ENCODE peak calls at places on chromosome 4, in ten cellular contexts. B is A673; G is HCT116; X is CD8-positive, alpha-beta memory T cell; R is colonic mucosa; Q is astrocyte of the cerebellum; L is stomach; H is right cardiac atrium; W is right lobe of liver; V is HepG2. F is an unnamed sample.

GRCh38 chr4:7304436-7304835 is 112.1 kb downstream of the SORCS2 start:
- DNase-seq in B (no peak), G (no peak), X (no peak), R (no peak), Q (no peak), L (no peak), H (no peak), W (no peak), V (no peak), F (no peak)

GRCh38 chr4:95124906-95125504 is 367.2 kb downstream of the BMPR1B start:
- DNase-seq in B (peak), G (peak), X (no peak), R (peak), Q (peak), L (no peak), H (peak), W (no peak), V (peak), F (no peak)

GRCh38 chr4:52670121-52670520 is 11.0 kb upstream of the USP46 start:
- DNase-seq in B (no peak), G (no peak), X (no peak), R (no peak), Q (no peak), L (no peak), H (no peak), W (no peak), V (peak), F (no peak)

GRCh38 chr4:159677521-159677920 is 574.6 kb downstream of the RAPGEF2 start:
- DNase-seq in B (peak), G (no peak), X (no peak), R (no peak), Q (no peak), L (no peak), H (no peak), W (no peak), V (no peak), F (no peak)

GRCh38 chr4:121822796-121823504 is 733 bp downstream of the CCNA2 start:
- DNase-seq in B (peak), G (no peak), X (peak), R (peak), Q (no peak), L (peak), H (peak), W (peak), V (peak), F (peak)

GRCh38 chr4:176191974-176192373 is 3.4 kb downstream of the SPATA4 start:
- DNase-seq in B (peak), G (no peak), X (no peak), R (no peak), Q (no peak), L (no peak), H (no peak), W (no peak), V (no peak), F (no peak)

GRCh38 chr4:5474756-5475155 is 233.6 kb downstream of the EVC2 start:
- DNase-seq in B (no peak), G (no peak), X (no peak), R (no peak), Q (no peak), L (no peak), H (no peak), W (no peak), V (no peak), F (no peak)

GRCh38 chr4:186628058-186628711 is 72.8 kb upstream of the MTNR1A start:
- DNase-seq in B (no peak), G (no peak), X (no peak), R (no peak), Q (no peak), L (no peak), H (no peak), W (no peak), V (no peak), F (no peak)

GRCh38 chr4:95165926-95166524 is 382.7 kb downstream of the UNC5C start:
- DNase-seq in B (peak), G (peak), X (no peak), R (peak), Q (peak), L (no peak), H (no peak), W (no peak), V (peak), F (no peak)

GRCh38 chr4:184349283-184350039 is 124.9 kb downstream of the IRF2 start:
- DNase-seq in B (no peak), G (no peak), X (no peak), R (peak), Q (no peak), L (peak), H (no peak), W (peak), V (no peak), F (peak)

GRCh38 chr4:105838082-105838481 is 57.2 kb upstream of the NPNT start:
- DNase-seq in B (no peak), G (no peak), X (no peak), R (no peak), Q (no peak), L (no peak), H (no peak), W (no peak), V (peak), F (no peak)

GRCh38 chr4:146190393-146190910 is 14.9 kb downstream of the LSM6 start:
- DNase-seq in B (peak), G (no peak), X (no peak), R (no peak), Q (peak), L (no peak), H (no peak), W (no peak), V (no peak), F (no peak)

GRCh38 chr4:165079476-165079875 is 25.8 kb downstream of the TRIM75 start:
- DNase-seq in B (no peak), G (no peak), X (no peak), R (peak), Q (peak), L (no peak), H (peak), W (peak), V (no peak), F (peak)

GRCh38 chr4:122798101-122798500 is 28.5 kb upstream of the FGF2 start:
- DNase-seq in B (peak), G (no peak), X (no peak), R (peak), Q (peak), L (no peak), H (peak), W (no peak), V (peak), F (no peak)

GRCh38 chr4:8316911-8317351 is 47.4 kb downstream of the HTRA3 start:
- DNase-seq in B (no peak), G (no peak), X (no peak), R (no peak), Q (no peak), L (peak), H (no peak), W (peak), V (no peak), F (no peak)

GRCh38 chr4:181350578-181351420 is 892.4 kb upstream of the TENM3 start:
- DNase-seq in B (peak), G (no peak), X (no peak), R (no peak), Q (peak), L (no peak), H (no peak), W (no peak), V (no peak), F (no peak)

GRCh38 chr4:122842984-122843531 is 16.4 kb downstream of the FGF2 start:
- DNase-seq in B (peak), G (no peak), X (no peak), R (no peak), Q (no peak), L (no peak), H (no peak), W (no peak), V (no peak), F (no peak)

GRCh38 chr4:47729086-47729763 is 108.6 kb downstream of the CORIN start:
- DNase-seq in B (no peak), G (no peak), X (no peak), R (no peak), Q (no peak), L (no peak), H (no peak), W (no peak), V (no peak), F (no peak)

GRCh38 chr4:36349904-36350554 is 68.6 kb downstream of the DTHD1 start:
- DNase-seq in B (no peak), G (no peak), X (no peak), R (no peak), Q (no peak), L (no peak), H (no peak), W (no peak), V (no peak), F (no peak)

GRCh38 chr4:156725257-156725656 is 246.3 kb downstream of the PDGFC start:
- DNase-seq in B (no peak), G (no peak), X (no peak), R (no peak), Q (no peak), L (peak), H (peak), W (peak), V (no peak), F (no peak)

GRCh38 chr4:108060164-108060563 is 70.5 kb downstream of the HADH start:
- DNase-seq in B (peak), G (peak), X (no peak), R (no peak), Q (peak), L (no peak), H (no peak), W (no peak), V (peak), F (peak)

GRCh38 chr4:116233971-116234370 is 851.4 kb downstream of the TRAM1L1 start:
- DNase-seq in B (no peak), G (no peak), X (no peak), R (no peak), Q (no peak), L (no peak), H (no peak), W (no peak), V (no peak), F (no peak)

DNA sequence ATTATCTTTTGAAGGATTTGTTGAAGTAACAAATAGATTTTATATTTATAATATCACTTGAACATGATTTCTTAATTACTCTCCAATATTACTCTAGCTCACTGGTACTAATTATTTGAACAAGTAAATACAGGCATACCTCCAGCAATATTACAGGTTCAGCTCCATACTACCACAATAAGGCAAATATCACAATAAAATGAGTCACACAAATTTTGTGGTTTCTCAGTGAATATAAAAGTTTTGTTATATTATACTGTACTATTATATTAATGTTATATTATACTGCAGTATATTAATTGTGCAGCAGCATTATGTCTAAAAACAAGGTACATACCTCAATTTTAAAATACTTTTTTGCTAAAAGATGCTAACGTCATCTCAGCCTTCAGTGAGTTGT is 22.4 kb upstream of the IQCM start:
- DNase-seq in B (no peak), G (no peak), X (no peak), R (no peak), Q (no peak), L (no peak), H (no peak), W (no peak), V (no peak), F (no peak)
- H3K4me3 ChIP-seq in B (no peak), G (no peak), X (no peak), R (no peak), Q (no peak), L (no peak), H (no peak), W (no peak), V (no peak), F (no peak)

DNA sequence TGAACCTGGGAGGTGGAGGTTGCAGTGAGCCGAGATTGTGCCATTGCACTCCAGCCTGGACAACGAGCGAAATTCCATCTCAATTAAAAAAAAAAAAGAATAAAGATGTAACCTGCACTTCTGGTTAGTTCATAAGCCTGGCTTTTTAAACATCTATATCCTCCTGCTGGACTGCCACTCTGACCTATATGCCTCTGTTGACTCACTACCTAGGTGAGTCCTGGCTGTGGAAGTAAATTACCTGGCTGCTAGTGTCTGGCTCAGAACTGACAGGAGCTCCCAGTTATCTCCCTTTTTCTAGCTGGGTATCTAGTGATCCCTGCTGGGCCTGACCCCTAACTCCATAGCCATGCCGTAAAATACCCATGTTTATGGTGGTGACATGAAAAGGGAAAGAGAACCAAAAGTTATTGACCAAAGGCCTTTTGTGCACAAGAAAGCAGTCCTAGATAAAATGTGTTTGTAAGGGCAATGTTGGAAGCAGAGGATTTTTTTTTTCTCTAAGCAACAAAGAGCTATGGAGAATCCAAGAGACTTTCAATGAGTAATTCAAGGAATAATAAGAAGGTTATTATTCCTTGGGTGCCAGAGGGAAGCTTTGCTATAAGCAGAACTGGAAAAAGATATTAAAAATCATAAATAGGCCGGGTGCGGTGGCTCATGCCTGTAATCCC is 10.4 kb upstream of the G3BP2 start:
- DNase-seq in B (no peak), G (no peak), X (no peak), R (no peak), Q (no peak), L (no peak), H (no peak), W (no peak), V (no peak), F (no peak)
- H3K4me3 ChIP-seq in B (no peak), G (no peak), X (no peak), R (no peak), Q (no peak), L (no peak), H (no peak), W (no peak), V (no peak), F (no peak)

GRCh38 chr4:174828845-174829701 is at the start of gene GLRA3:
- DNase-seq in B (peak), G (no peak), X (peak), R (peak), Q (peak), L (peak), H (peak), W (no peak), V (peak), F (peak)
- H3K4me3 ChIP-seq in B (peak), G (no peak), X (no peak), R (no peak), Q (peak), L (peak), H (peak), W (no peak), V (no peak), F (no peak)

DNA sequence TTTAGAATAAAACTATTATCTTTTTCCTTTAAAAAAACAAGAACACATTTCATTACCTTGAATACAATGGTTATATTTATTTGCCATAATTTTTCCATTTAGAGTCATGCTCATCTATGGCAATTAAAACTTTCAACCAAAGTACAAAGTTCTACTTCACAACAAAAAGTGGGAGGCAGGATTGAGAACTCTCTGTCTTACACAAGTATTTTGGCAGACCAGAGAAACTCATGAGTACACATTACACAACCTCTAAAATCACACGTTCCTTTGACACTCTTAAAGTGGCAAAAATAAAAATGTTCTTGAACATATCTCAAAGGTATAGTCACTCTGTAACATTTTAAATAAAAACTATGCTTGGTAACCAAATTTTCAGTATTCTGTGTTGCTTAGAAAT is 213.4 kb downstream of the IL15 start:
- DNase-seq in B (no peak), G (no peak), X (no peak), R (no peak), Q (no peak), L (no peak), H (no peak), W (no peak), V (no peak), F (no peak)
- H3K4me3 ChIP-seq in B (no peak), G (no peak), X (no peak), R (no peak), Q (no peak), L (no peak), H (no peak), W (no peak), V (no peak), F (no peak)

DNA sequence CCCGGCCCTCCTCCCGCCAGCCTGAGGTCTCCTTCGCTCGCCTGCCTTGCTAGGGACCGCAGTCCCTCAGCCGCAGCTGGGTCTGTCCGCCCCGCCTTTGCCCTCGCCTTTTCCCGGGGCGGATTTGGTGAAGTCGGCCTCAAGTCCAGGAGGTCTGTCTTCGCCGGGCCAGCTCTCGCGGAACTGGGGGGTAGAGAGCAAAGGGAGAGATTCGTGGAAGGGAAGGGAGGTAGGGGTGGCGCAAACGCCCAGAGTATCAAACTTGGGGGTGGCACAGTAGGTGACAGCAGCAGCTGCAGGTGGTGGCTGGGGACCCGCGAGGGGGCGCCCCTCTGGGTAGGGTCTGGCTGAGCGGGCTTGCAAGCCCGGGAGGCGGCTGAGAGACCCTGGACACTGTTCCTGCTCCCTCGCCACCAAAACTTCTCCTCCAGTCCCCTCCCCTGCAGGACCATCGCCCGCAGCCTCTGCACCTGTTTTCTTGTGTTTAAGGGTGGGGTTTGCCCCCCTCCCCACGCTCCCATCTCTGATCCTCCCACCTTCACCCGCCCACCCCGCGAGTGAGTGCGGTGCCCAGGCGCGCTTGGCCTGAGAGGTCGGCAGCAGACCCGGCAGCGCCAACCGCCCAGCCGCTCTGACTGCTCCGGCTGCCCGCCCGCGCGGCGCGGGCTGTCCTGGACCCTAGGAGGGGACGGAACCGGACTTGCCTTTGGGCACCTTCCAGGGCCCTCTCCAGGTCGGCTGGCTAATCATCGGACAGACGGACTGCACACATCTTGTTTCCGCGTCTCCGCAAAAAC is at the start of gene NPY2R:
- DNase-seq in B (peak), G (no peak), X (no peak), R (no peak), Q (no peak), L (no peak), H (no peak), W (no peak), V (no peak), F (peak)
- H3K4me3 ChIP-seq in B (peak), G (no peak), X (no peak), R (peak), Q (peak), L (peak), H (peak), W (no peak), V (no peak), F (no peak)

DNA sequence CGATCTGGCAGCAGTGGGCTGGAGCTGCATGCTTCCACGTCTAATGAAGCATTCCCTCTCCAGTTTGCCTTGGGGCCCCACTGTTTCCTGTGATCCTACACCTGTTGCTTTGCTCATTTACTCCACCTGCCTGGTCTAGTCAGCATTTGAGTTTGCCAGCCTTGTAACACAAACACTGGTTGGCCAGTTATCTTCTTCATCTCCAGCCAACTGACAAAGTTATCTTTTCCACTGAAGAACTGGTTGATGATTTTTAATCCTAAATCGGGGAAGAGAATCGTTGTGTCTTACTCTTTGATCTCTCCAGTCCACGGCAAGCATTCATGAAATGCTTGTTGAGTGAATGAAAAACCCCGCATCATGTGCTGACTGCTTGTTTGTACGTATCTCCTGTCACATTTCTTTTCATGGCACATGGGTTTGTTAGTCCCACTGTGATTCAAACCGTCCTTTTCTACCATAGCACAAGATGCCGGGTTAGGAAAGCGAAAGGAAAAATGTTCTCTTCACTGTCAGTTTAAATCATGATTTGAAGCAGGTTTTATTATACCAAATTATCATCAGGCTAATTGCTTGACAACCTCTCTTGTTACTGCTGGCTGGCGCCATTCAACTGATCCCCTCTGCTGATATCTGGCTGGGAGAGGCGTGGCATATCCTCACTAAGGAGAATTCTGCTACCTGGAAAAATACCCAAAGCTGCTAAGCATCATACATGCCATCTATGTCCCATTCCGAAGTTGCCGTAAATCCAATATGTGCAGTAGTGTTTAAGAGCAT is 144.8 kb downstream of the SHROOM3 start:
- DNase-seq in B (no peak), G (no peak), X (no peak), R (no peak), Q (no peak), L (no peak), H (no peak), W (no peak), V (no peak), F (no peak)
- H3K4me3 ChIP-seq in B (no peak), G (no peak), X (no peak), R (peak), Q (no peak), L (no peak), H (no peak), W (no peak), V (no peak), F (no peak)

GRCh38 chr4:41613362-41613761 is 75.4 kb downstream of the LIMCH1 start:
- DNase-seq in B (no peak), G (no peak), X (no peak), R (peak), Q (no peak), L (no peak), H (peak), W (no peak), V (no peak), F (no peak)
- H3K4me3 ChIP-seq in B (no peak), G (no peak), X (no peak), R (no peak), Q (peak), L (no peak), H (peak), W (no peak), V (no peak), F (no peak)

GRCh38 chr4:151675366-151676060 is 85.3 kb downstream of the GATB start:
- DNase-seq in B (no peak), G (no peak), X (no peak), R (no peak), Q (no peak), L (no peak), H (no peak), W (no peak), V (no peak), F (no peak)

GRCh38 chr4:151673913-151674520 is 86.8 kb downstream of the GATB start:
- DNase-seq in B (no peak), G (no peak), X (no peak), R (no peak), Q (no peak), L (peak), H (no peak), W (no peak), V (no peak), F (no peak)

GRCh38 chr4:151672996-151673395 is 87.8 kb downstream of the GATB start:
- DNase-seq in B (no peak), G (no peak), X (no peak), R (no peak), Q (no peak), L (no peak), H (no peak), W (no peak), V (no peak), F (no peak)

GRCh38 chr4:151676301-151676700 is 84.5 kb downstream of the GATB start:
- DNase-seq in B (no peak), G (peak), X (no peak), R (no peak), Q (peak), L (no peak), H (no peak), W (no peak), V (no peak), F (no peak)

GRCh38 chr4:151674804-151675290 is 86.0 kb downstream of the GATB start:
- DNase-seq in B (no peak), G (no peak), X (no peak), R (peak), Q (no peak), L (peak), H (no peak), W (no peak), V (no peak), F (no peak)
- H3K4me3 ChIP-seq in B (no peak), G (no peak), X (no peak), R (no peak), Q (no peak), L (peak), H (no peak), W (no peak), V (no peak), F (no peak)

F was measured in mucosa of descending colon.